ENCODE peak calls at places on chromosomes 3 and 15, in five cellular contexts. P is caudate nucleus, G is GM20000, W is right atrium auricular region, V is HEK293T. A is an unnamed sample.

GRCh38 chr15:25738171-25738792 is 124.8 kb downstream of the ATP10A start:
- DNase-seq in P (no peak), V (no peak), W (no peak), G (no peak), A (no peak)

GRCh38 chr15:50880221-50880620 is 28.3 kb upstream of the AP4E1 start:
- DNase-seq in G (no peak), W (no peak), V (no peak), P (no peak), A (no peak)

GRCh38 chr3:8485141-8485840 is 16.3 kb upstream of the LMCD1 start:
- DNase-seq in P (no peak), V (no peak), W (no peak), G (no peak), A (no peak)

GRCh38 chr15:88647362-88648105 is 8.7 kb downstream of the ISG20 start:
- DNase-seq in P (no peak), G (no peak), W (peak), V (no peak), A (no peak)

GRCh38 chr3:170419301-170420087 is 826 bp downstream of the CLDN11 start:
- DNase-seq in G (peak), V (no peak), W (no peak), P (peak), A (peak)

GRCh38 chr3:129985113-129985512 is 10.6 kb downstream of the TRH start:
- DNase-seq in W (no peak), V (no peak), P (no peak), G (no peak), A (no peak)

GRCh38 chr3:65666426-65667091 is 372.2 kb downstream of the MAGI1 start:
- DNase-seq in G (no peak), P (no peak), V (no peak), W (no peak), A (no peak)

GRCh38 chr3:123410149-123410515 is 38.8 kb downstream of the ADCY5 start:
- DNase-seq in W (no peak), G (no peak), P (no peak), V (no peak), A (no peak)

GRCh38 chr3:151835751-151836550 is 22.0 kb downstream of the AADAC start:
- DNase-seq in P (no peak), V (no peak), W (no peak), G (no peak), A (peak)

GRCh38 chr3:113300596-113300995 is 89.2 kb downstream of the BOC start:
- DNase-seq in G (no peak), P (no peak), V (no peak), W (no peak), A (no peak)

GRCh38 chr15:74227968-74228722 is 8.0 kb upstream of the CCDC33 start:
- DNase-seq in G (no peak), P (no peak), W (no peak), V (no peak), A (no peak)

GRCh38 chr3:189944285-189945145 is 176.2 kb downstream of the P3H2 start:
- DNase-seq in V (no peak), G (no peak), P (no peak), W (no peak), A (no peak)

GRCh38 chr3:168417016-168417415 is 321.3 kb upstream of the GOLIM4 start:
- DNase-seq in P (no peak), V (no peak), W (no peak), G (no peak), A (no peak)

GRCh38 chr15:62075595-62076279 is 9.0 kb downstream of the C2CD4A start:
- DNase-seq in V (no peak), G (no peak), W (no peak), P (no peak), A (no peak)

GRCh38 chr15:42491540-42492225 is 742 bp upstream of the ZNF106 start:
- DNase-seq in G (no peak), P (no peak), V (no peak), W (no peak), A (no peak)

GRCh38 chr3:184842433-184842832 is 30.5 kb downstream of the VPS8 start:
- DNase-seq in W (no peak), G (no peak), V (no peak), P (no peak), A (no peak)

GRCh38 chr3:137525471-137525870 is 238.6 kb upstream of the SOX14 start:
- DNase-seq in G (no peak), P (no peak), V (no peak), W (no peak), A (no peak)

GRCh38 chr15:99110581-99111320 is 5.9 kb downstream of the SYNM start:
- DNase-seq in W (no peak), V (no peak), G (no peak), P (no peak), A (no peak)

GRCh38 chr3:40780801-40781406 is 256.1 kb downstream of the ZNF621 start:
- DNase-seq in P (no peak), G (no peak), V (no peak), W (peak), A (no peak)

GRCh38 chr3:2377281-2377680 is 278.6 kb downstream of the CNTN4 start:
- DNase-seq in P (no peak), W (no peak), G (no peak), V (no peak), A (no peak)

GRCh38 chr3:56839784-56840724 is 38.3 kb upstream of the ARHGEF3 start:
- DNase-seq in V (no peak), W (no peak), P (no peak), G (no peak), A (no peak)

GRCh38 chr15:66753687-66754377 is 51.8 kb downstream of the SMAD6 start:
- DNase-seq in W (no peak), V (no peak), G (no peak), P (no peak), A (no peak)

GRCh38 chr3:190577225-190577624 is 63.3 kb downstream of the IL1RAP start:
- DNase-seq in G (no peak), V (no peak), P (no peak), W (no peak), A (no peak)

GRCh38 chr15:38854506-38854905 is 289.9 kb upstream of the RASGRP1 start:
- DNase-seq in W (no peak), P (no peak), G (no peak), V (no peak), A (no peak)

GRCh38 chr3:37082317-37082716 is 89.0 kb downstream of the MLH1 start:
- DNase-seq in G (no peak), P (no peak), W (no peak), V (no peak), A (no peak)

GRCh38 chr15:96020133-96020532 is 310.4 kb upstream of the NR2F2 start:
- DNase-seq in P (no peak), V (no peak), G (no peak), W (no peak), A (no peak)

GRCh38 chr3:45236964-45237363 is 10.9 kb upstream of the TMEM158 start:
- DNase-seq in V (no peak), P (no peak), W (no peak), G (no peak), A (no peak)

A was measured in iPS-NIHi11.